ENCODE peak calls at places on chromosomes 11 and 22, in five cellular contexts. One of them, this sample, is unnamed. For H3K36me3, the result is how much of the 10 kb centered on the place peaks cover.

GRCh38 chr11:125357551-125357950 is 138.5 kb downstream of the FEZ1 start:
- DNase-seq in lower lobe of right lung: no peak
- DNase-seq in uterus: no peak
- DNase-seq in sigmoid colon: no peak
- DNase-seq in aorta: no peak
- DNase-seq in this sample: no peak

GRCh38 chr11:123690490-123690889 is 36.1 kb upstream of the SCN3B start:
- DNase-seq in sigmoid colon: no peak
- DNase-seq in uterus: no peak
- DNase-seq in lower lobe of right lung: no peak
- DNase-seq in aorta: no peak
- DNase-seq in this sample: no peak

GRCh38 chr11:66530927-66531722 is 14.7 kb downstream of the ZDHHC24 start:
- DNase-seq in lower lobe of right lung: no peak
- DNase-seq in sigmoid colon: no peak
- DNase-seq in uterus: no peak
- DNase-seq in aorta: peak
- DNase-seq in this sample: no peak

GRCh38 chr11:1297011-1297575 is 12.3 kb downstream of the TOLLIP start:
- DNase-seq in sigmoid colon: no peak
- DNase-seq in lower lobe of right lung: peak
- DNase-seq in uterus: peak
- DNase-seq in aorta: no peak
- DNase-seq in this sample: peak

GRCh38 chr11:14259186-14259784 is 99.7 kb downstream of the RRAS2 start:
- DNase-seq in aorta: no peak
- DNase-seq in lower lobe of right lung: no peak
- DNase-seq in sigmoid colon: no peak
- DNase-seq in uterus: no peak
- DNase-seq in this sample: no peak

GRCh38 chr11:133403900-133404299 is 128.4 kb downstream of the OPCML start:
- DNase-seq in sigmoid colon: no peak
- DNase-seq in lower lobe of right lung: no peak
- DNase-seq in uterus: no peak
- DNase-seq in aorta: no peak
- DNase-seq in this sample: no peak

GRCh38 chr11:87281496-87281895 is 243.8 kb downstream of the TMEM135 start:
- DNase-seq in uterus: no peak
- DNase-seq in sigmoid colon: no peak
- DNase-seq in aorta: no peak
- DNase-seq in lower lobe of right lung: no peak
- DNase-seq in this sample: no peak

GRCh38 chr11:102762414-102762813 is 18.0 kb downstream of the MMP10 start:
- DNase-seq in sigmoid colon: no peak
- DNase-seq in aorta: no peak
- DNase-seq in uterus: no peak
- DNase-seq in lower lobe of right lung: no peak
- DNase-seq in this sample: no peak

GRCh38 chr11:116731097-116731761 is 41.6 kb downstream of the BUD13 start:
- DNase-seq in uterus: no peak
- DNase-seq in lower lobe of right lung: no peak
- DNase-seq in sigmoid colon: no peak
- DNase-seq in aorta: peak
- DNase-seq in this sample: peak

GRCh38 chr22:36816635-36817428 is at the start of gene PVALB:
- DNase-seq in uterus: no peak
- DNase-seq in lower lobe of right lung: peak
- DNase-seq in aorta: no peak
- DNase-seq in sigmoid colon: no peak
- DNase-seq in this sample: no peak

GRCh38 chr11:108732395-108732794 is 67.5 kb downstream of the DDX10 start:
- DNase-seq in sigmoid colon: no peak
- DNase-seq in lower lobe of right lung: no peak
- DNase-seq in uterus: no peak
- DNase-seq in aorta: no peak
- DNase-seq in this sample: no peak

GRCh38 chr11:74354036-74354435 is 42.6 kb upstream of the P4HA3 start:
- DNase-seq in sigmoid colon: no peak
- DNase-seq in uterus: no peak
- DNase-seq in aorta: no peak
- DNase-seq in lower lobe of right lung: no peak
- DNase-seq in this sample: no peak

GRCh38 chr11:6438979-6439571 is 1.7 kb downstream of the HPX start:
- DNase-seq in lower lobe of right lung: no peak
- DNase-seq in sigmoid colon: no peak
- DNase-seq in aorta: peak
- DNase-seq in uterus: peak
- DNase-seq in this sample: no peak

GRCh38 chr11:371051-371450 is 1.8 kb downstream of the B4GALNT4 start:
- DNase-seq in sigmoid colon: no peak
- DNase-seq in lower lobe of right lung: peak
- DNase-seq in uterus: no peak
- DNase-seq in aorta: no peak
- DNase-seq in this sample: peak

GRCh38 chr11:117585631-117586030 is 211.4 kb downstream of the DSCAML1 start:
- DNase-seq in aorta: no peak
- DNase-seq in sigmoid colon: no peak
- DNase-seq in lower lobe of right lung: no peak
- DNase-seq in uterus: no peak
- DNase-seq in this sample: no peak

GRCh38 chr11:37988031-37988430 is 1390.0 kb upstream of the RAG2 start:
- DNase-seq in uterus: no peak
- DNase-seq in lower lobe of right lung: no peak
- DNase-seq in aorta: no peak
- DNase-seq in sigmoid colon: no peak
- DNase-seq in this sample: no peak

DNA sequence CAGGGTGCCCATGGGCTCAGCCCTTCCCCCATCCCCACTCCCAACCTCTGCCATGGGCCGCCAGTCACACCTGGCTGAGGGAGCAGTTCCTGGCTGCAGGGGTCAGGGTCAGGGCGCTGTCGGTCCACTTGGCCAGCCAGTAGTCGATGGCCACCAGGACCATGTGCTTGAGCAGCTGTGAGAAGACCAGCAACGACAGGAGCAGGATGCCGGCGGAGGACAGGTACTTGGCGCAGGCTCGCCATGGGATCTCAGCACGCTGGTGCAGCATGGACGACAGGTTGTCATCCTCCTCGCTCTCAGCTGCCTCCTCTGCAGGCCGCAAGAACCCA is 18.3 kb upstream of the KCNJ11 start:
- DNase-seq in lower lobe of right lung: no peak
- DNase-seq in uterus: no peak
- DNase-seq in sigmoid colon: peak
- DNase-seq in aorta: no peak
- DNase-seq in this sample: no peak
- H3K27ac ChIP-seq in lower lobe of right lung: no peak
- H3K27ac ChIP-seq in uterus: no peak
- H3K27ac ChIP-seq in sigmoid colon: no peak
- H3K27ac ChIP-seq in aorta: no peak
- H3K27ac ChIP-seq in this sample: peak

DNA sequence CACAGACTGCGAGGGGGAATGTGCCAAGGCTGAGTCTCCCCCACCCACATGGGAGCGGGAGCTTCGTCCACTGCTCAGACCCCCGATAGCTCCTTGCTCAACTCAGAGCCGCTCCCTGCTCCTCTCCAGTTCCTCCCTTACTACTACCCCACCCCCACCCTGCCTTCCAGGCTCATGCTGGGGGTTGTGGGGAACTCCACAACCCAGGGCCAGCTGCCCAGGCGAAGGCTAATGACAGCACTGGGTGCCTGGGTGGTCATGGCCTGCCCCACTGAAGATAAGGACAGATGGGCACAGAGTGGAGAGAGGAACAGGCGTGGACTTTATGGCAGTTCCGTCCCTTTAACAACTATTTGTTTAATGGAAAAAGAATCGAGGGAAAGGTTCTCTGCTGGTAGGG is 73.7 kb downstream of the PDE2A start:
- DNase-seq in lower lobe of right lung: no peak
- DNase-seq in sigmoid colon: no peak
- DNase-seq in uterus: no peak
- DNase-seq in aorta: no peak
- DNase-seq in this sample: no peak
- H3K36me3 ChIP-seq in lower lobe of right lung: under half
- H3K36me3 ChIP-seq in sigmoid colon: under half
- H3K36me3 ChIP-seq in uterus: under half
- H3K36me3 ChIP-seq in aorta: under half
- H3K36me3 ChIP-seq in this sample: under half

DNA sequence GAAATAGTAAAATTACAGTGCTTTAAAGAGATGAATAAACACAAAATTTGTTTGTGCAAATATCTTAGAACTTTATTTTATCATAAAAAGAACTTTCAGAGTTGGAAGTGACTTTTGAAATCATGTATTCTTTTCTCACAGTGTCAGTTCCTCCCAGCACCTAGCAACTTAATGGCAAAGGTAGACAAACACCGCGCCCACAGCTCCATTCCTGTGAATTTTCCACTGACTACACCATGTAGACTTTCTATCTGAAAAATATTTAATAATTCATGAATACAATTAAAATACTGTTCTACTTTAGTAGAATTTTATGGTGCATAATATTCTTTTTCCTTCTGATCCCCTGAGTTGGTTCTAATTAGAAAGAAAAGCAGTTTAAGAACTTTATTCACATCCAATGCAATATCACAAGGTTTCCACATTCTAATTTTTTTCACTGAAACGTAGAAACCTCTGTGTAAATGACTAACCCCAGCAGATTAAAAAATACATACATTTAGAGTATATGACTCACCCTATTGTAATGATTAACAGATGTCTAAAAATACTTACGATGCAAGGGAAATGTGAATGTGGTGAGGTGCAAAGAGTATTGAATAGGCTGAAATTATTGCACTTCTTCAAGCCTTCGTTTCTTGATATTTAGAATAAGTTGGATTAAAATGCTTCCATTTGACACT is 218.2 kb upstream of the CCDC179 start:
- DNase-seq in aorta: no peak
- DNase-seq in sigmoid colon: no peak
- DNase-seq in uterus: no peak
- DNase-seq in lower lobe of right lung: no peak
- DNase-seq in this sample: no peak
- H3K27ac ChIP-seq in aorta: no peak
- H3K27ac ChIP-seq in sigmoid colon: no peak
- H3K27ac ChIP-seq in uterus: no peak
- H3K27ac ChIP-seq in lower lobe of right lung: no peak
- H3K27ac ChIP-seq in this sample: no peak

DNA sequence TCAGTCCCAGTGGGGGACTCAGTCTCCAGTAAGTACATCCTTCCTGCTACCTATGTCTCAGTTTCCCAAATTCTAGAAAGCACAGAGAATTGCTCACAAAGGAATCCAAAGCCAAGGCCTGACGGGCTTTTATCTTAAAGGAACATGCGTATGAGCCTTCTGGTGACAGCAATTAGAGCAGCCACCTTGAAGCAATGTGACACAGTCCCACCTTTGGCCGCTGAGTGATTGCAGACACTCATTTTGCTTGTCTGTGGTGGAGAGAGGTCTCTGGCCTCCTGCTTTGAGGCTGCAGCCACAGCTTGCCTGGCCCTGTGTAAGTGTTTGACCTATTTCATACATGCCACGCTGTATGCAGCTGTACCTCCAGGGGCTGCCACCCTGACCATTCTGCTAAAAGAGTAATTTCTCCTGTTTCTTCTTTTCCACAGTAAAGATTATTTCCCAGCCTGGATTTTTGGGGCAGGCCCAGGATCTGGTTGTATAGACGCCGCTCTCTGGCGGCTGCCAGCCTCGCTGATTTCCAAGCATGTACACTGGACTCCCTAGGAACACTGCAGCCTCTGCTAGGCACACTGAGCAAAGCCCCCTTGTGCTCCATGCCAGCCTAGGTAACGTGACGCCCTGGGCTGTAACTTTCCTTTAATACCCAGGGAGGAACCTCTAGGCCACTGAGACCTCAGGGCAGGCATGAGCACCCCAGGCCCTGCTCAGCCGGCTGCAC is 1.1 kb upstream of the TMA7B start:
- DNase-seq in lower lobe of right lung: no peak
- DNase-seq in sigmoid colon: no peak
- DNase-seq in uterus: no peak
- DNase-seq in aorta: no peak
- DNase-seq in this sample: no peak
- H3K36me3 ChIP-seq in lower lobe of right lung: under half
- H3K36me3 ChIP-seq in sigmoid colon: under half
- H3K36me3 ChIP-seq in uterus: under half
- H3K36me3 ChIP-seq in aorta: under half
- H3K36me3 ChIP-seq in this sample: under half

DNA sequence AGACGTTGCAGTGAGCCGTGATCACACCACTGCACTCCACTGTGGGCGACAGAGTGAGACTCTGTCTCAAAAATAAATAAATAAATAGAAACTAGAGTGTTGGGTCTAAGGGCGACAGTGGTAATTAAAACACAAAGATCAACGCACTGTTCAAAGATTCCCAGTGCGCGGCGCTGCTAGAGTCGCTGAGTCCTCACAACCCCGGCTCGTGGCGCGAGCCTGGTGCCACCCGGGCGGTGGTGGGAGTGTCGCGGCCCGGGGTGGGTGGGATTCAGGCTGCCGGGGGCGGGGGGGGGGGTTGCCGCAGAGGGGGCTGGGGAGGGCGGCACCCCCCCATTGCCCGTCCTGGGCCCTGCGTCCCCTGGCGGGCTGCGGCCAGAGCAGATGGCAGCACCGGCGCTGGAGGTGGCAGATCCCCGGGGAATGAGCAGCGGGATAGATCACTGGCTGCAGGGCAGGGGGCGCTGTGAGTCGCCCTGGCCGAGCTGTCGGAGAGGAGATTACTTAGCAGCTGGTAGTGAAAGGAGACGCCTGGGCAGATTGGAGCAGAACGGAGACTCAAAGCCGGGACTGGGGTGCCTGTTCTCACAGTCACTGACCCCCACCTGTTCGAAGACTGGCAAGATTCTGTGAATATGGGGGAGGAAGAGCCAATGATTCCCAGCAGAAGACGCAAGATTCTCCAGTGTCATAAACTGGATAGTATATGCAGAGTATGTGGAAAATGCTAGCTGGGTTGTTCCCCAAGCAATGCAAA is 30.2 kb upstream of the APOBEC3A start:
- DNase-seq in aorta: peak
- DNase-seq in uterus: peak
- DNase-seq in sigmoid colon: peak
- DNase-seq in lower lobe of right lung: peak
- DNase-seq in this sample: peak
- H3K27ac ChIP-seq in aorta: peak
- H3K27ac ChIP-seq in uterus: peak
- H3K27ac ChIP-seq in sigmoid colon: peak
- H3K27ac ChIP-seq in lower lobe of right lung: peak
- H3K27ac ChIP-seq in this sample: peak

GRCh38 chr11:113334183-113334582 is 19.8 kb downstream of the TTC12 start:
- DNase-seq in lower lobe of right lung: no peak
- DNase-seq in uterus: no peak
- DNase-seq in aorta: no peak
- DNase-seq in sigmoid colon: no peak
- DNase-seq in this sample: no peak
- H3K36me3 ChIP-seq in lower lobe of right lung: half or more
- H3K36me3 ChIP-seq in uterus: under half
- H3K36me3 ChIP-seq in aorta: under half
- H3K36me3 ChIP-seq in sigmoid colon: half or more
- H3K36me3 ChIP-seq in this sample: half or more